ENCODE peak calls at places on chromosomes 7 and 10, in five cellular contexts. One of them, this sample, is unnamed.
A peak's percentile ranks its signal among the peaks of the same experiment; 100 is the strongest.

GRCh38 chr10:125157473-125157865 is 2.9 kb downstream of the CTBP2 start:
- DNase-seq in Karpas-422: no peak
- DNase-seq in IMR-90: no peak
- DNase-seq in colonic mucosa: no peak
- DNase-seq in mesendoderm: no peak
- DNase-seq in this sample: no peak

GRCh38 chr10:4459531-4459930 is 366.5 kb upstream of the AKR1E2 start:
- DNase-seq in Karpas-422: no peak
- DNase-seq in IMR-90: peak; percentile 70
- DNase-seq in colonic mucosa: no peak
- DNase-seq in mesendoderm: no peak
- DNase-seq in this sample: no peak

GRCh38 chr7:1121476-1121875 is 33.6 kb downstream of the GPER1 start:
- DNase-seq in Karpas-422: no peak
- DNase-seq in IMR-90: no peak
- DNase-seq in colonic mucosa: no peak
- DNase-seq in mesendoderm: no peak
- DNase-seq in this sample: no peak

GRCh38 chr10:78907458-78908211 is 161.1 kb upstream of the ZMIZ1 start:
- DNase-seq in Karpas-422: no peak
- DNase-seq in IMR-90: no peak
- DNase-seq in colonic mucosa: no peak
- DNase-seq in mesendoderm: no peak
- DNase-seq in this sample: no peak

GRCh38 chr10:116763440-116763839 is 21.1 kb upstream of the HSPA12A start:
- DNase-seq in Karpas-422: no peak
- DNase-seq in IMR-90: no peak
- DNase-seq in colonic mucosa: no peak
- DNase-seq in mesendoderm: no peak
- DNase-seq in this sample: no peak

GRCh38 chr10:11319990-11320602 is 291.4 kb downstream of the USP6NL start:
- DNase-seq in Karpas-422: no peak
- DNase-seq in IMR-90: no peak
- DNase-seq in colonic mucosa: no peak
- DNase-seq in mesendoderm: no peak
- DNase-seq in this sample: no peak

GRCh38 chr10:124283215-124284046 is 135.3 kb downstream of the OAT start:
- DNase-seq in Karpas-422: no peak
- DNase-seq in IMR-90: no peak
- DNase-seq in colonic mucosa: no peak
- DNase-seq in mesendoderm: no peak
- DNase-seq in this sample: no peak

GRCh38 chr10:119165171-119166110 is at the start of gene SFXN4:
- DNase-seq in Karpas-422: peak; percentile 94
- DNase-seq in IMR-90: peak; percentile 24
- DNase-seq in colonic mucosa: peak; percentile 84
- DNase-seq in mesendoderm: peak; percentile 64
- DNase-seq in this sample: peak; percentile 31

GRCh38 chr10:71045188-71045841 is 156.9 kb upstream of the PCBD1 start:
- DNase-seq in Karpas-422: no peak
- DNase-seq in IMR-90: no peak
- DNase-seq in colonic mucosa: no peak
- DNase-seq in mesendoderm: no peak
- DNase-seq in this sample: no peak

GRCh38 chr10:121157998-121158397 is 306.8 kb downstream of the WDR11 start:
- DNase-seq in Karpas-422: peak; percentile 58
- DNase-seq in IMR-90: no peak
- DNase-seq in colonic mucosa: peak; percentile 74
- DNase-seq in mesendoderm: no peak
- DNase-seq in this sample: no peak

GRCh38 chr7:25820432-25821040 is 331.5 kb upstream of the NFE2L3 start:
- DNase-seq in Karpas-422: peak; percentile 82
- DNase-seq in IMR-90: no peak
- DNase-seq in colonic mucosa: no peak
- DNase-seq in mesendoderm: peak; percentile 26
- DNase-seq in this sample: no peak

GRCh38 chr7:45980181-45980905 is 59.3 kb upstream of the IGFBP3 start:
- DNase-seq in Karpas-422: no peak
- DNase-seq in IMR-90: peak; percentile 74
- DNase-seq in colonic mucosa: peak; percentile 7
- DNase-seq in mesendoderm: peak; percentile 14
- DNase-seq in this sample: no peak

GRCh38 chr7:117090820-117091219 is 137.5 kb downstream of the ST7 start:
- DNase-seq in Karpas-422: no peak
- DNase-seq in IMR-90: no peak
- DNase-seq in colonic mucosa: no peak
- DNase-seq in mesendoderm: no peak
- DNase-seq in this sample: no peak

GRCh38 chr10:69475433-69475830 is 24.2 kb downstream of the TSPAN15 start:
- DNase-seq in Karpas-422: no peak
- DNase-seq in IMR-90: no peak
- DNase-seq in colonic mucosa: no peak
- DNase-seq in mesendoderm: no peak
- DNase-seq in this sample: no peak

GRCh38 chr10:51063166-51063565 is 11.1 kb upstream of the PRKG1 start:
- DNase-seq in Karpas-422: no peak
- DNase-seq in IMR-90: no peak
- DNase-seq in colonic mucosa: no peak
- DNase-seq in mesendoderm: no peak
- DNase-seq in this sample: no peak

GRCh38 chr7:44661233-44661632 is 54.8 kb downstream of the OGDH start:
- DNase-seq in Karpas-422: no peak
- DNase-seq in IMR-90: no peak
- DNase-seq in colonic mucosa: no peak
- DNase-seq in mesendoderm: no peak
- DNase-seq in this sample: no peak

GRCh38 chr10:48981310-48981907 is 41.8 kb upstream of the LRRC18 start:
- DNase-seq in Karpas-422: peak; percentile 53
- DNase-seq in IMR-90: peak; percentile 41
- DNase-seq in colonic mucosa: peak; percentile 51
- DNase-seq in mesendoderm: peak; percentile 77
- DNase-seq in this sample: no peak

GRCh38 chr10:54985732-54986131 is 184.7 kb upstream of the PCDH15 start:
- DNase-seq in Karpas-422: peak; percentile 51
- DNase-seq in IMR-90: no peak
- DNase-seq in colonic mucosa: no peak
- DNase-seq in mesendoderm: peak; percentile 50
- DNase-seq in this sample: no peak

GRCh38 chr7:45089314-45089891 is 634 bp upstream of the NACAD start:
- DNase-seq in Karpas-422: no peak
- DNase-seq in IMR-90: peak; percentile 48
- DNase-seq in colonic mucosa: peak; percentile 54
- DNase-seq in mesendoderm: peak; percentile 90
- DNase-seq in this sample: no peak

GRCh38 chr10:94403034-94403822 is 887 bp downstream of the TBC1D12 start:
- DNase-seq in Karpas-422: no peak
- DNase-seq in IMR-90: peak; percentile 67
- DNase-seq in colonic mucosa: peak; percentile 77
- DNase-seq in mesendoderm: peak; percentile 66
- DNase-seq in this sample: peak; percentile 47

GRCh38 chr10:33196377-33196706 is 138.1 kb downstream of the NRP1 start:
- DNase-seq in Karpas-422: no peak
- DNase-seq in IMR-90: no peak
- DNase-seq in colonic mucosa: no peak
- DNase-seq in mesendoderm: no peak
- DNase-seq in this sample: no peak
- H3K9ac ChIP-seq in Karpas-422: no peak overlapping the region
- H3K9ac ChIP-seq in IMR-90: no peak overlapping the region
- H3K9ac ChIP-seq in colonic mucosa: no peak overlapping the region
- H3K9ac ChIP-seq in mesendoderm: no peak overlapping the region
- H3K9ac ChIP-seq in this sample: no peak overlapping the region

GRCh38 chr10:84191106-84191505 is 3.2 kb upstream of the CDHR1 start:
- DNase-seq in Karpas-422: no peak
- DNase-seq in IMR-90: no peak
- DNase-seq in colonic mucosa: no peak
- DNase-seq in mesendoderm: no peak
- DNase-seq in this sample: no peak
- H3K9ac ChIP-seq in Karpas-422: no peak overlapping the region
- H3K9ac ChIP-seq in IMR-90: no peak overlapping the region
- H3K9ac ChIP-seq in colonic mucosa: no peak overlapping the region
- H3K9ac ChIP-seq in mesendoderm: no peak overlapping the region
- H3K9ac ChIP-seq in this sample: no peak overlapping the region

DNA sequence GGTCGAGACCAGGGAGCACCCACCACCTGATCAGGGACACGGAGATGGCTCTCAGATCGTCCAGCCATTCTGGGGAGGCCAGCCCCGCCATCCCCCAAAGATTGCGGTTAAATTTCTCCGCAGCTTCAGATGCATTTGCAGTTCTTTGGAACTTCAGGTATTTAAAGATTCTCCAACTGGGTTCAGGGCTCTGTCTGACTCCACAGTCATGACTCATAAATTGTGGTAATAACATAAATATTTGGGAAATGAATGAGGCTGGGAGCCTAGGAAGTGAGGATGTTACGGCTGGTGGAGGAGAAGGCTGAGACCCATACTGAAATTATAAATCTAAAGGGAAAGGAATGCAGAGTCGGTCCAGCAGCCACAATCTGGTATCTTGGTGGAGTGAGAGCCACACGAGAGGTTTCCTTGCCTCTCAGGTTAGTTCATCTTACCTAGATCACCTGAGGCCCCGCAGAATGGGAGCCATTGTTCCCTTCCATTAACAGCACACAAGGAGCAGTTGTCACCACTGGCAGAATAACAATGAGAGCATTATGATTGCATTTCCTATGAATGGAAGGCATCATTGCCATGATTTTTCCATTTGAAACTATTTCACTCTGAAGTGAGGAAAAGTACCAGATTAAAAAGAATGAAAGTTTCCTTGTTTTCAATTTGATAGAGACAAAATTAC is 26.7 kb upstream of the DNAJB6 start:
- DNase-seq in Karpas-422: no peak
- DNase-seq in IMR-90: peak; percentile 96
- DNase-seq in colonic mucosa: no peak
- DNase-seq in mesendoderm: peak; percentile 85
- DNase-seq in this sample: no peak
- H3K9ac ChIP-seq in Karpas-422: no peak overlapping the region
- H3K9ac ChIP-seq in IMR-90: peak overlapping the region; percentile 47
- H3K9ac ChIP-seq in colonic mucosa: no peak overlapping the region
- H3K9ac ChIP-seq in mesendoderm: no peak overlapping the region
- H3K9ac ChIP-seq in this sample: no peak overlapping the region

GRCh38 chr10:130179640-130180039 is 43.4 kb downstream of the GLRX3 start:
- DNase-seq in Karpas-422: peak; percentile 83
- DNase-seq in IMR-90: peak; percentile 78
- DNase-seq in colonic mucosa: no peak
- DNase-seq in mesendoderm: peak; percentile 89
- DNase-seq in this sample: no peak
- H3K9ac ChIP-seq in Karpas-422: no peak overlapping the region
- H3K9ac ChIP-seq in IMR-90: no peak overlapping the region
- H3K9ac ChIP-seq in colonic mucosa: no peak overlapping the region
- H3K9ac ChIP-seq in mesendoderm: no peak overlapping the region
- H3K9ac ChIP-seq in this sample: no peak overlapping the region

This sample was measured in GM12878.